ENCODE peak calls at places on chromosomes 4 and X, in seven cellular contexts. One of them, this sample, is unnamed.

GRCh38 chr4:123554819-123555499 is 158.4 kb downstream of the SPRY1 start:
- DNase-seq in HCT116: no peak
- DNase-seq in neural progenitor cell: no peak
- DNase-seq in suprapubic skin: no peak
- DNase-seq in pancreas: no peak
- DNase-seq in B cell: no peak
- DNase-seq in astrocyte of the cerebellum: no peak
- DNase-seq in this sample: no peak

GRCh38 chrX:138191998-138192397 is 519.5 kb downstream of the FGF13 start:
- DNase-seq in astrocyte of the cerebellum: peak
- DNase-seq in pancreas: no peak
- DNase-seq in B cell: no peak
- DNase-seq in suprapubic skin: no peak
- DNase-seq in HCT116: no peak
- DNase-seq in neural progenitor cell: peak
- DNase-seq in this sample: no peak

GRCh38 chrX:38175140-38175539 is 45.5 kb downstream of the SRPX start:
- DNase-seq in pancreas: peak
- DNase-seq in B cell: no peak
- DNase-seq in HCT116: peak
- DNase-seq in suprapubic skin: no peak
- DNase-seq in neural progenitor cell: peak
- DNase-seq in astrocyte of the cerebellum: no peak
- DNase-seq in this sample: no peak

GRCh38 chr4:87916636-87917035 is 58.9 kb upstream of the SPP1 start:
- DNase-seq in astrocyte of the cerebellum: no peak
- DNase-seq in neural progenitor cell: no peak
- DNase-seq in HCT116: no peak
- DNase-seq in suprapubic skin: no peak
- DNase-seq in pancreas: no peak
- DNase-seq in B cell: no peak
- DNase-seq in this sample: no peak

GRCh38 chrX:109845996-109846395 is 112.9 kb upstream of the ACSL4 start:
- DNase-seq in neural progenitor cell: no peak
- DNase-seq in astrocyte of the cerebellum: no peak
- DNase-seq in pancreas: no peak
- DNase-seq in suprapubic skin: no peak
- DNase-seq in B cell: no peak
- DNase-seq in HCT116: no peak
- DNase-seq in this sample: no peak

GRCh38 chrX:51332188-51332942 is at the start of gene NUDT10:
- DNase-seq in HCT116: no peak
- DNase-seq in neural progenitor cell: peak
- DNase-seq in astrocyte of the cerebellum: no peak
- DNase-seq in suprapubic skin: peak
- DNase-seq in B cell: peak
- DNase-seq in pancreas: peak
- DNase-seq in this sample: no peak

GRCh38 chrX:41397768-41398167 is 49.4 kb upstream of the NYX start:
- DNase-seq in B cell: no peak
- DNase-seq in astrocyte of the cerebellum: no peak
- DNase-seq in neural progenitor cell: no peak
- DNase-seq in suprapubic skin: no peak
- DNase-seq in HCT116: no peak
- DNase-seq in pancreas: no peak
- DNase-seq in this sample: no peak

GRCh38 chr4:8414377-8414776 is 26.1 kb downstream of the ACOX3 start:
- DNase-seq in pancreas: no peak
- DNase-seq in astrocyte of the cerebellum: no peak
- DNase-seq in suprapubic skin: no peak
- DNase-seq in HCT116: no peak
- DNase-seq in B cell: no peak
- DNase-seq in neural progenitor cell: no peak
- DNase-seq in this sample: no peak

GRCh38 chr4:972651-973424 is 531 bp downstream of the DGKQ start:
- DNase-seq in pancreas: no peak
- DNase-seq in B cell: peak
- DNase-seq in neural progenitor cell: peak
- DNase-seq in HCT116: no peak
- DNase-seq in suprapubic skin: no peak
- DNase-seq in astrocyte of the cerebellum: no peak
- DNase-seq in this sample: no peak

GRCh38 chr4:78552398-78553396 is 1.1 kb downstream of the ANXA3 start:
- DNase-seq in pancreas: peak
- DNase-seq in B cell: no peak
- DNase-seq in astrocyte of the cerebellum: no peak
- DNase-seq in suprapubic skin: no peak
- DNase-seq in HCT116: peak
- DNase-seq in neural progenitor cell: peak
- DNase-seq in this sample: no peak

GRCh38 chrX:69298466-69299140 is 133.3 kb upstream of the PJA1 start:
- DNase-seq in astrocyte of the cerebellum: no peak
- DNase-seq in suprapubic skin: no peak
- DNase-seq in HCT116: no peak
- DNase-seq in B cell: no peak
- DNase-seq in pancreas: no peak
- DNase-seq in neural progenitor cell: no peak
- DNase-seq in this sample: no peak

GRCh38 chr4:2320152-2320551 is 58.2 kb upstream of the MXD4 start:
- DNase-seq in astrocyte of the cerebellum: no peak
- DNase-seq in suprapubic skin: no peak
- DNase-seq in neural progenitor cell: no peak
- DNase-seq in HCT116: no peak
- DNase-seq in pancreas: no peak
- DNase-seq in B cell: no peak
- DNase-seq in this sample: no peak

GRCh38 chrX:68365356-68365755 is 67.9 kb downstream of the OPHN1 start:
- DNase-seq in suprapubic skin: no peak
- DNase-seq in HCT116: no peak
- DNase-seq in pancreas: no peak
- DNase-seq in neural progenitor cell: no peak
- DNase-seq in B cell: no peak
- DNase-seq in astrocyte of the cerebellum: no peak
- DNase-seq in this sample: no peak

GRCh38 chr4:161252520-161253141 is 911.2 kb downstream of the FSTL5 start:
- DNase-seq in suprapubic skin: no peak
- DNase-seq in B cell: no peak
- DNase-seq in astrocyte of the cerebellum: no peak
- DNase-seq in HCT116: peak
- DNase-seq in pancreas: no peak
- DNase-seq in neural progenitor cell: no peak
- DNase-seq in this sample: no peak

GRCh38 chr4:86895692-86896488 is 3.7 kb upstream of the C4orf36 start:
- DNase-seq in neural progenitor cell: peak
- DNase-seq in astrocyte of the cerebellum: peak
- DNase-seq in suprapubic skin: no peak
- DNase-seq in B cell: peak
- DNase-seq in pancreas: no peak
- DNase-seq in HCT116: peak
- DNase-seq in this sample: peak

GRCh38 chr4:140085062-140085622 is 68.8 kb downstream of the MAML3 start:
- DNase-seq in pancreas: no peak
- DNase-seq in neural progenitor cell: no peak
- DNase-seq in suprapubic skin: no peak
- DNase-seq in B cell: no peak
- DNase-seq in HCT116: no peak
- DNase-seq in astrocyte of the cerebellum: no peak
- DNase-seq in this sample: no peak

GRCh38 chr4:85842540-85842939 is 367.6 kb downstream of the ARHGAP24 start:
- DNase-seq in suprapubic skin: no peak
- DNase-seq in pancreas: no peak
- DNase-seq in neural progenitor cell: no peak
- DNase-seq in HCT116: no peak
- DNase-seq in B cell: no peak
- DNase-seq in astrocyte of the cerebellum: no peak
- DNase-seq in this sample: no peak

GRCh38 chrX:139126493-139126892 is 404.0 kb upstream of the F9 start:
- DNase-seq in astrocyte of the cerebellum: no peak
- DNase-seq in pancreas: peak
- DNase-seq in B cell: no peak
- DNase-seq in neural progenitor cell: peak
- DNase-seq in HCT116: no peak
- DNase-seq in suprapubic skin: no peak
- DNase-seq in this sample: peak

GRCh38 chr4:86594559-86595425 is 677 bp downstream of the PTPN13 start:
- DNase-seq in HCT116: peak
- DNase-seq in neural progenitor cell: peak
- DNase-seq in suprapubic skin: peak
- DNase-seq in astrocyte of the cerebellum: peak
- DNase-seq in B cell: peak
- DNase-seq in pancreas: peak
- DNase-seq in this sample: no peak

GRCh38 chr4:100988876-100989275 is 358.4 kb downstream of the PPP3CA start:
- DNase-seq in astrocyte of the cerebellum: no peak
- DNase-seq in neural progenitor cell: no peak
- DNase-seq in HCT116: no peak
- DNase-seq in suprapubic skin: no peak
- DNase-seq in pancreas: no peak
- DNase-seq in B cell: no peak
- DNase-seq in this sample: no peak

GRCh38 chr4:67122029-67122428 is 423.3 kb downstream of the CENPC start:
- DNase-seq in astrocyte of the cerebellum: no peak
- DNase-seq in B cell: no peak
- DNase-seq in suprapubic skin: no peak
- DNase-seq in HCT116: no peak
- DNase-seq in pancreas: no peak
- DNase-seq in neural progenitor cell: peak
- DNase-seq in this sample: no peak
- TF ChIP-seq CTCF in astrocyte of the cerebellum: peak
- TF ChIP-seq CTCF in B cell: no peak
- TF ChIP-seq CTCF in suprapubic skin: no peak
- TF ChIP-seq CTCF in HCT116: no peak
- TF ChIP-seq CTCF in pancreas: no peak
- TF ChIP-seq CTCF in neural progenitor cell: peak
- TF ChIP-seq CTCF in this sample: peak

GRCh38 chrX:13762015-13762414 is 27.5 kb downstream of the OFD1 start:
- DNase-seq in HCT116: no peak
- DNase-seq in pancreas: no peak
- DNase-seq in B cell: no peak
- DNase-seq in neural progenitor cell: peak
- DNase-seq in astrocyte of the cerebellum: no peak
- DNase-seq in suprapubic skin: no peak
- DNase-seq in this sample: no peak

GRCh38 chrX:13761606-13762005 is 27.1 kb downstream of the OFD1 start:
- DNase-seq in neural progenitor cell: no peak
- DNase-seq in pancreas: no peak
- DNase-seq in suprapubic skin: no peak
- DNase-seq in astrocyte of the cerebellum: no peak
- DNase-seq in B cell: no peak
- DNase-seq in HCT116: no peak
- DNase-seq in this sample: no peak

GRCh38 chrX:13764284-13764683 is 29.7 kb downstream of the OFD1 start:
- DNase-seq in B cell: no peak
- DNase-seq in neural progenitor cell: peak
- DNase-seq in HCT116: no peak
- DNase-seq in suprapubic skin: no peak
- DNase-seq in astrocyte of the cerebellum: no peak
- DNase-seq in pancreas: no peak
- DNase-seq in this sample: no peak

GRCh38 chrX:13763489-13763888 is 28.9 kb downstream of the OFD1 start:
- DNase-seq in HCT116: no peak
- DNase-seq in B cell: no peak
- DNase-seq in neural progenitor cell: peak
- DNase-seq in pancreas: no peak
- DNase-seq in astrocyte of the cerebellum: no peak
- DNase-seq in suprapubic skin: no peak
- DNase-seq in this sample: no peak

DNA sequence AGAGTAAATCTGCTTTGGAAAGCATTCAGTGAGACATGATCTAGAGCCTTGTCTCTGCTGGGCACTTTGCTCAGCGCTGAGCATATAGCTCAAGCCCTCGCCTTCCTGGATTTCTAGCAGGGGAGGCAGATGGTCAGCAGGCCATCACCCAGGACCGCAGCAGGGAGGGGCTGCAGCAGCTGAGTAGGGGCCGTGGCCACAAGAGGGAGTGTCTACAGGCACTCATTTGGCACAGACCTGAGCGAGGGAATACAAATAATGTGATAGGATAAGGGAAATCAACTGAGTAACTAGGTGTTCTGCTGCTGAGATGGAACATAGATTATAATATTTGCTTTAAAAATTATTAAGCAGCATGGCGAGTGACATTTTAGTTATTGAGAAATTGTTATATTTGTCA is 30.2 kb downstream of the OFD1 start:
- DNase-seq in pancreas: peak
- DNase-seq in neural progenitor cell: peak
- DNase-seq in HCT116: no peak
- DNase-seq in astrocyte of the cerebellum: no peak
- DNase-seq in B cell: no peak
- DNase-seq in suprapubic skin: no peak
- DNase-seq in this sample: no peak
- TF ChIP-seq CTCF in pancreas: no peak
- TF ChIP-seq CTCF in neural progenitor cell: peak
- TF ChIP-seq CTCF in HCT116: no peak
- TF ChIP-seq CTCF in astrocyte of the cerebellum: peak
- TF ChIP-seq CTCF in B cell: no peak
- TF ChIP-seq CTCF in suprapubic skin: no peak
- TF ChIP-seq CTCF in this sample: peak

GRCh38 chrX:44904542-44905115 is 31.6 kb downstream of the KDM6A start:
- DNase-seq in astrocyte of the cerebellum: peak
- DNase-seq in neural progenitor cell: peak
- DNase-seq in suprapubic skin: no peak
- DNase-seq in HCT116: no peak
- DNase-seq in B cell: no peak
- DNase-seq in pancreas: no peak
- DNase-seq in this sample: no peak
- TF ChIP-seq CTCF in astrocyte of the cerebellum: peak
- TF ChIP-seq CTCF in neural progenitor cell: peak
- TF ChIP-seq CTCF in suprapubic skin: no peak
- TF ChIP-seq CTCF in HCT116: peak
- TF ChIP-seq CTCF in B cell: no peak
- TF ChIP-seq CTCF in pancreas: no peak
- TF ChIP-seq CTCF in this sample: no peak

GRCh38 chr4:64718091-64718490 is 308.8 kb upstream of the TECRL start:
- DNase-seq in suprapubic skin: no peak
- DNase-seq in neural progenitor cell: peak
- DNase-seq in astrocyte of the cerebellum: peak
- DNase-seq in B cell: no peak
- DNase-seq in pancreas: no peak
- DNase-seq in HCT116: no peak
- DNase-seq in this sample: no peak

GRCh38 chr4:64715741-64716140 is 306.5 kb upstream of the TECRL start:
- DNase-seq in HCT116: no peak
- DNase-seq in pancreas: no peak
- DNase-seq in neural progenitor cell: no peak
- DNase-seq in suprapubic skin: no peak
- DNase-seq in B cell: no peak
- DNase-seq in astrocyte of the cerebellum: no peak
- DNase-seq in this sample: no peak

GRCh38 chr4:64724689-64725088 is 315.4 kb upstream of the TECRL start:
- DNase-seq in HCT116: no peak
- DNase-seq in neural progenitor cell: no peak
- DNase-seq in suprapubic skin: no peak
- DNase-seq in B cell: no peak
- DNase-seq in astrocyte of the cerebellum: no peak
- DNase-seq in pancreas: no peak
- DNase-seq in this sample: no peak

GRCh38 chr4:64721106-64721505 is 311.9 kb upstream of the TECRL start:
- DNase-seq in B cell: no peak
- DNase-seq in neural progenitor cell: no peak
- DNase-seq in suprapubic skin: no peak
- DNase-seq in pancreas: no peak
- DNase-seq in astrocyte of the cerebellum: no peak
- DNase-seq in HCT116: no peak
- DNase-seq in this sample: no peak
- TF ChIP-seq CTCF in B cell: no peak
- TF ChIP-seq CTCF in neural progenitor cell: no peak
- TF ChIP-seq CTCF in suprapubic skin: no peak
- TF ChIP-seq CTCF in pancreas: no peak
- TF ChIP-seq CTCF in astrocyte of the cerebellum: no peak
- TF ChIP-seq CTCF in HCT116: no peak
- TF ChIP-seq CTCF in this sample: no peak

GRCh38 chr4:187516224-187516623 is 479.3 kb upstream of the ZFP42 start:
- DNase-seq in astrocyte of the cerebellum: no peak
- DNase-seq in HCT116: no peak
- DNase-seq in suprapubic skin: no peak
- DNase-seq in neural progenitor cell: no peak
- DNase-seq in B cell: no peak
- DNase-seq in pancreas: no peak
- DNase-seq in this sample: no peak
- TF ChIP-seq CTCF in astrocyte of the cerebellum: no peak
- TF ChIP-seq CTCF in HCT116: no peak
- TF ChIP-seq CTCF in suprapubic skin: no peak
- TF ChIP-seq CTCF in neural progenitor cell: no peak
- TF ChIP-seq CTCF in B cell: no peak
- TF ChIP-seq CTCF in pancreas: no peak
- TF ChIP-seq CTCF in this sample: no peak

This sample was measured in LNCaP clone FGC.